ENCODE peak calls at places on chromosome 3, in four cellular contexts. E is neural progenitor cell, P is PC-3, O is HCT116. M is an unnamed sample.

GRCh38 chr3:98731720-98732238 is 31.4 kb upstream of the ST3GAL6 start:
- DNase-seq in O (no peak), E (no peak), P (no peak), M (no peak)

GRCh38 chr3:110736332-110736731 is 335.3 kb upstream of the NECTIN3 start:
- DNase-seq in E (no peak), P (no peak), O (no peak), M (peak)

GRCh38 chr3:150603888-150604319 is 783 bp downstream of the SELENOT start:
- DNase-seq in O (no peak), E (no peak), P (peak), M (no peak)

GRCh38 chr3:10774129-10774670 is 41.8 kb upstream of the SLC6A11 start:
- DNase-seq in P (no peak), E (no peak), O (no peak), M (no peak)

GRCh38 chr3:172577962-172578560 is 54.8 kb upstream of the TNFSF10 start:
- DNase-seq in P (no peak), E (no peak), O (no peak), M (no peak)

GRCh38 chr3:25897019-25897418 is 107.1 kb downstream of the OXSM start:
- DNase-seq in P (peak), O (peak), E (peak), M (peak)

GRCh38 chr3:19947549-19948071 is 713 bp downstream of the RAB5A start:
- DNase-seq in E (peak), P (peak), O (peak), M (peak)

GRCh38 chr3:14801031-14801430 is 17.7 kb upstream of the FGD5 start:
- DNase-seq in O (no peak), P (no peak), E (no peak), M (no peak)

GRCh38 chr3:148796799-148797198 is 30.8 kb upstream of the CPB1 start:
- DNase-seq in E (no peak), O (peak), P (peak), M (no peak)

GRCh38 chr3:123446610-123447109 is 2.2 kb downstream of the ADCY5 start:
- DNase-seq in O (no peak), E (no peak), P (no peak), M (no peak)

DNA sequence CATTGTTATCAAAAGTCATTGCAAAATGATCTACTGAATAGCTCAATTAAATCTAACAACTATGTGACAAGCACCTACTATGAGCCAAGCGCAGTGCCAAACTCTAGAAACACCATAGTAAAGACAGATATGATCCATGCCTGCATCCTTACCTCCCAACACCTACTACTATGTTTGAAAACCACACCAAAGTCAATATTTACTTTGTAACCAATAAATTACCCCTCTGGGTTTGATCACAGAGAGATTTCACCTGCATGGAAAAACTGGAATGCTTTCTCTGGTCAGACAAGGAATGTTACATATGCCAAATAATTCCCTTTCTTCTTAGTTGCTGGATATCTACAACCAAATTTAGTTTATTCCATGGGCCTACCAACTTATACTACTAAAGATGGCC is 422.2 kb downstream of the FHIT start:
- DNase-seq in O (no peak), P (peak), E (no peak), M (no peak)
- TF ChIP-seq EZH2phosphoT487 in O (no peak), P (no peak), E (no peak), M (no peak)

GRCh38 chr3:8768364-8769087 is 887 bp downstream of the OXTR start:
- DNase-seq in O (no peak), P (peak), E (no peak), M (no peak)
- H3K4me3 ChIP-seq in O (no peak), P (peak), E (peak), M (no peak)

DNA sequence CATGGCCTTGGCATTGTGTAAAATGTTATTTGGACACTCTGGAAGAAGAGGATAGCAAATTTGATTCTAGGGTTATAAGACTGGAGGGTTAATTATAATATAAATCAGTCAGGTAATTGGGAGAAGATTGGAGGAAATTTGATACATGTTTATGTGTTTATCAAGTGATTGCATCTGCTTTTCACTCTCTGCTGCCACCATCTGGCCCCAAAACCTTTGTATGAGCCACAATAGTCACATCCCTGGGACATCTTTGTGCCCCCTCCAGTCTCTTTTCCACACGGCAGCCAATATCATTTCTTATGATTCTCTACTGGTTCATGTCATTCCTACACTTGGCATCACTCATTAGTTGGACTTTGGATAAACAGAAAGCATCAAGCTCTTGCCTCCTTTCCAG is 602.2 kb upstream of the SUCLG2 start:
- DNase-seq in P (peak), E (peak), O (no peak), M (peak)
- TF ChIP-seq CTCF in P (peak), E (peak), O (no peak), M (peak)

GRCh38 chr3:46693038-46693896 is at the start of gene ALS2CL:
- DNase-seq in E (peak), P (peak), O (no peak), M (peak)
- TF ChIP-seq EZH2phosphoT487 in E (peak), P (no peak), O (no peak), M (no peak)

GRCh38 chr3:197239857-197240256 is 58.6 kb downstream of the DLG1 start:
- DNase-seq in O (no peak), E (no peak), P (no peak), M (no peak)

GRCh38 chr3:197238842-197239241 is 59.6 kb downstream of the DLG1 start:
- DNase-seq in O (no peak), P (no peak), E (no peak), M (no peak)

GRCh38 chr3:197241173-197241572 is 57.2 kb downstream of the DLG1 start:
- DNase-seq in O (no peak), E (no peak), P (no peak), M (no peak)

GRCh38 chr3:197244751-197245150 is 53.7 kb downstream of the DLG1 start:
- DNase-seq in P (no peak), O (no peak), E (no peak), M (no peak)

GRCh38 chr3:197242784-197243432 is 55.5 kb downstream of the DLG1 start:
- DNase-seq in E (peak), O (no peak), P (no peak), M (no peak)
- H3K4me3 ChIP-seq in E (peak), O (no peak), P (no peak), M (no peak)

GRCh38 chr3:94285874-94286273 is 223.0 kb downstream of the NSUN3 start:
- DNase-seq in O (no peak), E (peak), P (peak), M (no peak)
- TF ChIP-seq CTCF in O (no peak), E (peak), P (peak), M (peak)

GRCh38 chr3:170732660-170733245 is 137.2 kb downstream of the RPL22L1 start:
- DNase-seq in P (no peak), E (no peak), O (no peak), M (no peak)
- TF ChIP-seq EZH2phosphoT487 in P (no peak), E (no peak), O (no peak), M (no peak)

GRCh38 chr3:45010718-45011355 is 15.3 kb upstream of the CLEC3B start:
- DNase-seq in P (no peak), E (no peak), O (no peak), M (no peak)
- H3K4me3 ChIP-seq in P (no peak), E (no peak), O (no peak), M (no peak)

GRCh38 chr3:146746190-146746589 is 141.0 kb upstream of the PLSCR5 start:
- DNase-seq in P (peak), O (no peak), E (no peak), M (no peak)

GRCh38 chr3:146747051-146747450 is 141.9 kb upstream of the PLSCR5 start:
- DNase-seq in O (no peak), P (no peak), E (no peak), M (no peak)

GRCh38 chr3:146750196-146750595 is 145.1 kb upstream of the PLSCR5 start:
- DNase-seq in O (no peak), P (peak), E (no peak), M (no peak)

DNA sequence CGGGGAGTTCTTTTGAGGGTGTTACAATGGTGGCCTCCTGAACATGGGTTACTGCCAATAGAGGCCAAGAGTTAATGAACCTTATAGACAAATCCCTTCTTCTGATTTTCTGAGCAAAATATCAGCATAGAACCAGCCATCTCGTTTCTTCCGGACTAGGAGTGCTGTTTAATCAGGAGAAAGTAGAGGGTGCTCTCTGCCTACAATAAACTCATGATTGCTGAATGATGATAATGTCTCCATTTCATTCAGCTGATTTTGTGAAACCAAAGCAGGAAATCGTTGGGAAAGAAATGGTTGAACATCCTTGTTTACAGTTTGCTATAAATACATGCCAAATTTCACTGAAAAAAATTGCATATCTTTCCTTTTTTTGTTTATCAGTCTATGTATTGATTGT is 142.8 kb upstream of the PLSCR5 start:
- DNase-seq in O (peak), P (peak), E (no peak), M (no peak)
- TF ChIP-seq CTCF in O (peak), P (peak), E (peak), M (no peak)